ENCODE peak calls at places on chromosomes 4 and X, in four cellular contexts. One of them, this sample, is unnamed.

GRCh38 chrX:71533514-71533849 is 578 bp downstream of the OGT start:
- DNase-seq in activated T-cell treated with anti-CD3 and anti-CD28 coated beads, Interleukin-2, amount 50 U/mL, for 4 hours: no peak
- DNase-seq in activated T-helper 1 cell treated with Interleukin-2 at 50 U/mL for 16 hours: no peak
- DNase-seq in amygdala: no peak
- DNase-seq in this sample: no peak

GRCh38 chr4:170009291-170009690 is 16.9 kb downstream of the MFAP3L start:
- DNase-seq in activated T-helper 1 cell treated with Interleukin-2 at 50 U/mL for 16 hours: no peak
- DNase-seq in activated T-cell treated with anti-CD3 and anti-CD28 coated beads, Interleukin-2, amount 50 U/mL, for 4 hours: no peak
- DNase-seq in amygdala: no peak
- DNase-seq in this sample: no peak

GRCh38 chr4:108155373-108155772 is 13.4 kb downstream of the LEF1 start:
- DNase-seq in activated T-cell treated with anti-CD3 and anti-CD28 coated beads, Interleukin-2, amount 50 U/mL, for 4 hours: peak
- DNase-seq in activated T-helper 1 cell treated with Interleukin-2 at 50 U/mL for 16 hours: no peak
- DNase-seq in amygdala: no peak
- DNase-seq in this sample: no peak

GRCh38 chrX:38664285-38664684 is 102.9 kb downstream of the TSPAN7 start:
- DNase-seq in activated T-cell treated with anti-CD3 and anti-CD28 coated beads, Interleukin-2, amount 50 U/mL, for 4 hours: no peak
- DNase-seq in amygdala: no peak
- DNase-seq in activated T-helper 1 cell treated with Interleukin-2 at 50 U/mL for 16 hours: no peak
- DNase-seq in this sample: no peak

GRCh38 chrX:25144043-25144940 is 128.5 kb upstream of the ARX start:
- DNase-seq in activated T-cell treated with anti-CD3 and anti-CD28 coated beads, Interleukin-2, amount 50 U/mL, for 4 hours: peak
- DNase-seq in amygdala: peak
- DNase-seq in activated T-helper 1 cell treated with Interleukin-2 at 50 U/mL for 16 hours: no peak
- DNase-seq in this sample: peak

GRCh38 chrX:10574663-10575062 is 45.7 kb downstream of the MID1 start:
- DNase-seq in amygdala: no peak
- DNase-seq in activated T-helper 1 cell treated with Interleukin-2 at 50 U/mL for 16 hours: no peak
- DNase-seq in activated T-cell treated with anti-CD3 and anti-CD28 coated beads, Interleukin-2, amount 50 U/mL, for 4 hours: no peak
- DNase-seq in this sample: no peak

GRCh38 chrX:16589211-16589610 is 60.7 kb upstream of the S100G start:
- DNase-seq in amygdala: no peak
- DNase-seq in activated T-helper 1 cell treated with Interleukin-2 at 50 U/mL for 16 hours: no peak
- DNase-seq in activated T-cell treated with anti-CD3 and anti-CD28 coated beads, Interleukin-2, amount 50 U/mL, for 4 hours: no peak
- DNase-seq in this sample: no peak

GRCh38 chr4:112766422-112766821 is 129.5 kb downstream of the LARP7 start:
- DNase-seq in activated T-cell treated with anti-CD3 and anti-CD28 coated beads, Interleukin-2, amount 50 U/mL, for 4 hours: no peak
- DNase-seq in amygdala: peak
- DNase-seq in activated T-helper 1 cell treated with Interleukin-2 at 50 U/mL for 16 hours: no peak
- DNase-seq in this sample: no peak

GRCh38 chr4:107027379-107027778 is 8.7 kb downstream of the DKK2 start:
- DNase-seq in activated T-helper 1 cell treated with Interleukin-2 at 50 U/mL for 16 hours: no peak
- DNase-seq in activated T-cell treated with anti-CD3 and anti-CD28 coated beads, Interleukin-2, amount 50 U/mL, for 4 hours: no peak
- DNase-seq in amygdala: no peak
- DNase-seq in this sample: no peak

GRCh38 chr4:184416913-184417734 is 57.2 kb downstream of the IRF2 start:
- DNase-seq in activated T-helper 1 cell treated with Interleukin-2 at 50 U/mL for 16 hours: no peak
- DNase-seq in activated T-cell treated with anti-CD3 and anti-CD28 coated beads, Interleukin-2, amount 50 U/mL, for 4 hours: no peak
- DNase-seq in amygdala: no peak
- DNase-seq in this sample: peak

GRCh38 chr4:20273793-20274192 is 22.1 kb downstream of the SLIT2 start:
- DNase-seq in amygdala: no peak
- DNase-seq in activated T-cell treated with anti-CD3 and anti-CD28 coated beads, Interleukin-2, amount 50 U/mL, for 4 hours: no peak
- DNase-seq in activated T-helper 1 cell treated with Interleukin-2 at 50 U/mL for 16 hours: no peak
- DNase-seq in this sample: no peak

This sample was measured in stimulated activated naive CD4-positive, alpha-beta T cell treated with Interleukin-2 at 50 U/mL for 16 hours.